ENCODE peak calls at places on chromosomes 16 and 17, in eight cellular contexts. M, P, N, Z, W, S, C and Y are unnamed samples. For H3K9me3, the result is how much of the 10 kb centered on the place peaks cover.

GRCh38 chr16:88320947-88321634 is 61.7 kb upstream of the ZNF469 start:
- DNase-seq in M (no peak), P (no peak), N (peak), Z (no peak), W (no peak), S (no peak), C (no peak), Y (no peak)

GRCh38 chr17:76268991-76269981 is 4.1 kb downstream of the UBALD2 start:
- DNase-seq in M (no peak), P (no peak), N (no peak), Z (no peak), W (peak), S (no peak), C (no peak), Y (no peak)

GRCh38 chr16:11601425-11601824 is 14.7 kb upstream of the LITAF start:
- DNase-seq in M (no peak), P (no peak), N (no peak), Z (no peak), W (no peak), S (no peak), C (no peak), Y (no peak)

GRCh38 chr17:8705427-8705826 is 39.2 kb downstream of the CCDC42 start:
- DNase-seq in M (no peak), P (no peak), N (no peak), Z (no peak), W (no peak), S (no peak), C (no peak), Y (no peak)

GRCh38 chr17:77489898-77490265 is 349.1 kb downstream of the SEC14L1 start:
- DNase-seq in M (peak), P (peak), N (no peak), Z (no peak), W (no peak), S (no peak), C (peak), Y (no peak)

GRCh38 chr16:48279199-48279598 is 31.9 kb upstream of the ABCC11 start:
- DNase-seq in M (no peak), P (no peak), N (no peak), Z (no peak), W (no peak), S (no peak), C (no peak), Y (no peak)

GRCh38 chr17:15651001-15651582 is 31.6 kb upstream of the FBXW10B start:
- DNase-seq in M (no peak), P (peak), N (no peak), Z (no peak), W (peak), S (no peak), C (no peak), Y (no peak)

GRCh38 chr17:32496348-32497078 is 9.7 kb downstream of the CDK5R1 start:
- DNase-seq in M (no peak), P (peak), N (no peak), Z (no peak), W (no peak), S (no peak), C (no peak), Y (no peak)

GRCh38 chr17:9274119-9274445 is 252.8 kb downstream of the NTN1 start:
- DNase-seq in M (no peak), P (no peak), N (no peak), Z (no peak), W (no peak), S (no peak), C (no peak), Y (no peak)

GRCh38 chr17:39328815-39329214 is 72.6 kb downstream of the FBXL20 start:
- DNase-seq in M (no peak), P (no peak), N (no peak), Z (no peak), W (no peak), S (no peak), C (no peak), Y (no peak)

GRCh38 chr17:59423137-59423703 is 91.8 kb downstream of the YPEL2 start:
- DNase-seq in M (no peak), P (peak), N (peak), Z (no peak), W (no peak), S (no peak), C (no peak), Y (no peak)

GRCh38 chr16:24776486-24777220 is 47.2 kb downstream of the TNRC6A start:
- DNase-seq in M (peak), P (peak), N (no peak), Z (no peak), W (peak), S (no peak), C (no peak), Y (no peak)

GRCh38 chr17:27630607-27631408 is at the start of gene LGALS9:
- DNase-seq in M (peak), P (no peak), N (no peak), Z (no peak), W (no peak), S (peak), C (no peak), Y (no peak)

GRCh38 chr17:28567604-28568003 is 3.7 kb downstream of the PIGS start:
- DNase-seq in M (no peak), P (no peak), N (no peak), Z (no peak), W (no peak), S (no peak), C (no peak), Y (no peak)

GRCh38 chr16:30780549-30780948 is 6.5 kb downstream of the ZNF629 start:
- DNase-seq in M (no peak), P (no peak), N (no peak), Z (no peak), W (no peak), S (no peak), C (no peak), Y (no peak)
- H3K9me3 ChIP-seq in M (under half), P (under half), N (under half), Z (under half), W (under half), S (under half), C (under half), Y (under half)

DNA sequence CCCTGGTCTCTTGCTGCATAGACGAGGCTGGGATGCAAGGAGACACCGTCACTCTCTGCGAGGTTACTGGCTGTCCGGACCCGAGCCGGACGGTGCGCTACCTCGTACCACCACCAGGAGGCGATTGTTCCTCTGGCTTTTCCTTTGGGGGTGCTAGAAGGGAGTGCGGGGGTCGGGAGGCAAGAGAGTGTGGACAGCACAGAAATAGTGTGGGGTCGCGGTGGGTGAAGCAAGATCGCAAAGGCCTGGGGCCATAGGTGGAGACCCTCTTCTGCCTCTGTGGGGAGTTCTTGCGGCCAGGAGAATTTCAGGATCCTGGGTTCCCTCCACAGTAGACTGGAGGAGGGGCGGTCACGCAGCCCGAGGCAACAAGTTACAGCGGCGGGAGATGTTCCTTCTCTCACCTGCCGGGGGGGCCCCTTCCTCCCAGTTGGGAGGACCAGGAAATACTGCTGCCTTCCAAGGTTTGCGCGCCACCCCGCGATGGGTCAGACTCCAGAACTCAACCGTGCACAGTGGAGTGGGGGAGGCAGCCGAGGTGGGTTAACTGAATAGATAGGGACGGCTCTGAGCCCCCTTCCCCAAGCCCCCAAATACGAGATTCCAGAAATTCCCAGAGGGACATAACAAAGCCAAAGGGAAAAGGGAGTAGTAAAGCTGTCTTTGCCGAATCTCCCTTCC is 6.9 kb downstream of the PHOSPHO1 start:
- DNase-seq in M (peak), P (no peak), N (peak), Z (no peak), W (peak), S (peak), C (peak), Y (no peak)
- TF ChIP-seq POLR2AphosphoS5 in M (no peak), P (no peak), N (no peak), Z (no peak), W (no peak), S (no peak), C (no peak), Y (no peak)

GRCh38 chr17:66138120-66138519 is 53.8 kb downstream of the CEP112 start:
- DNase-seq in M (no peak), P (no peak), N (no peak), Z (no peak), W (no peak), S (no peak), C (no peak), Y (no peak)

GRCh38 chr17:66146394-66146793 is 45.5 kb downstream of the CEP112 start:
- DNase-seq in M (no peak), P (no peak), N (no peak), Z (no peak), W (no peak), S (no peak), C (no peak), Y (no peak)

GRCh38 chr17:66143657-66144282 is 48.2 kb downstream of the CEP112 start:
- DNase-seq in M (no peak), P (no peak), N (no peak), Z (no peak), W (no peak), S (no peak), C (no peak), Y (no peak)

DNA sequence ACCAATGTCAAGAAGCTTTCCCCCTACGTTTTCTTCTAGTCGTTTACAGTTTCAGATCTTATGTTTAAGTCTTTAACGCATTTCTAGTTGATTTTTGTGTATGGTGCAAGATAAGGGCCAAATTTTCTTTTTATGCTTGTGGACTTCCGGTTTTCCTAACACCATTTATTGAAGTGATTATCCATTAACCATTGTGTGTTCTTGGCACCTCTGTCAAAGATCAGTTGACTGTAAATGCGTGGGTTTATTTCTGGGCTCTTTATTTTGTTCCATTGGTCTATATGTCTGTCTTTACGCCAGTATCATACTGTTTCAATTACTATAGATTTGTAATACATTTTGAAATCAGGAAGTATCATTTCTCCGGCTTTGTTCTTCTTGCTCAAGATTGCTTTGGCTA is 49.5 kb downstream of the CEP112 start:
- DNase-seq in M (no peak), P (no peak), N (no peak), Z (no peak), W (no peak), S (no peak), C (no peak), Y (no peak)
- H3K4me3 ChIP-seq in M (no peak), P (no peak), N (no peak), Z (no peak), W (no peak), S (no peak), C (no peak), Y (no peak)

DNA sequence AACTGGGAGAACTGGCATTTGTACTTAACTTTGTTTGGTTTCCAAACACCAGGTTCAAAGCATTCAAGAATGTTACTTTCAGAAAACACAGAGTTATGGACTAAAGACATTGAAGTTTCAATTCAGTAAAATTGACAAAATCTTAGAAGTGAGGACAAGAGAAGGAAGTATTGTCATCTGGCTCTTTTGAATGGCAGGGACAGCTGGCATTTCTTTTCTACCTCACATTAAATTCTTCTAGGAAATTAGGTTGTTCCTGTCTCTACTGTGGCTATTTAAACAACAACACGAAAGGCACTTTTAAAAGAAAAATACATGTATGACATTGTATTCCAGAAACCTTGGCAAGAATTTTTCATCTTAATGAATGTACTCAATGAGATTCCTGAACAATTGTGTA is 600.0 kb upstream of the CA10 start:
- DNase-seq in M (no peak), P (no peak), N (no peak), Z (no peak), W (no peak), S (no peak), C (no peak), Y (no peak)
- H3K9me3 ChIP-seq in M (under half), P (under half), N (half or more), Z (under half), W (under half), S (under half), C (under half), Y (under half)

DNA sequence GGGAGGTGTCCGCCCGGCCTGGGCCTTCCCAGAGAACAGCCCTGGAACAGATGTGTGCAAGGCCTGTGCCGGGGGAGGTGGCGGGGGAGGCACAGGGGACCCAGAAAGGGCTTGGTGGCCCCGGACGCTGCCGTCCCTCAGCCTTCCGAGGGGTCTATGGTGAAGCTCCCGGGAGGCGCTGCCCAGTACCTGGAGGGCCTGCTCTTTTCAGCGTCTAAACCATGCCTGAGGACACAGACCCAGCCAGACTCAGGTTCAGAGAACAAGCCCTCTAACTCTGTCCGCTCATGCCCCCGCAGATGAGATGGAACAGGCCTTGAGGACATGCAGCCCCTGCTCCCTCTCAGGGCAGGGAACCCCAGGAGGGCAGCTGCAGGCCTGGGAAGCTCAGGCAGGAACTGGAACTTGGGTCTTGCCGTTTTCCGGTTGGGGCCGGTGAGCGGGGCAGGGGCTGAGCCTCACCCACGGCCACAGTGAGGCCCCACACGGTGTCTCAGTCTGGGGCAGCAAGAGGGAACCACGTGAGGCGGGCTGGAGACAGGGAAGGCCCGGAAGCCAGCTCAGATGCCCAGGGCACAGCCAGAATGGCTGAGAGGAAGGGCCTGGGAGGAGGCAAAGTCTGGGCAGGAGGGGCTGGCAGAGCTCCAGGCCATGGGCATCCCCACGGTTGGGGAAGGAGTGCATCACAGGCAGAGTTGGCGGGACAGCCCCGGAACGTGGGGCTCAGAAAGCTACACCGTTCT is 12.5 kb downstream of the SLC16A3 start:
- DNase-seq in M (peak), P (peak), N (no peak), Z (no peak), W (peak), S (peak), C (peak), Y (no peak)
- TF ChIP-seq POLR2AphosphoS5 in M (peak), P (peak), N (peak), Z (no peak), W (peak), S (peak), C (no peak), Y (peak)

DNA sequence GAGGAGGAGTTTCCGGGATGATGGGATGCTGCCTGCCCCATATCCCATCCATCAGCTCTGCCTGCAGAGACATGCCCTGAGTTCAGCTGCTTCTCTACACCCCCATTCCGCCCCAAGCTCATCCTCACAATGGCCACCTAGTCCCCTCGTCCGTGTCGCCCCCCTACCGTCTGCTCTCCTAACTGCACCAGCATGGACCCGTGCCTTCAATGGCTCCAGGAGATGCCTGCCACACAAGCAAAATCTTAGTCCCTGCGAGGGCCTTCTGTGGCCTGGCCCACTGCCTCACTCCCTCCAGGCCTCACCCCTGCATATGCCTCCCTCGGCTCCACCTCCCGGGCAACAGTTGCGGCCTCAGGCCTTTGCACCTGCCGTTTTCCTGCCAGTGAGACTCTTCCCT is 1.8 kb upstream of the TELO2 start:
- DNase-seq in M (no peak), P (no peak), N (no peak), Z (no peak), W (no peak), S (no peak), C (no peak), Y (no peak)
- H3K4me3 ChIP-seq in M (no peak), P (no peak), N (no peak), Z (no peak), W (no peak), S (no peak), C (no peak), Y (no peak)